ENCODE peak calls at places on chromosomes 6 and 20, in nine cellular contexts. J, I, M, R, L, E, H, B and T are unnamed samples. For H3K4me1, the result is how much of the 10 kb centered on the place peaks cover.

GRCh38 chr20:57398231-57398821 is 7.1 kb downstream of the RBM38 start:
- DNase-seq in J (peak), I (no peak), M (peak), R (no peak), L (no peak), E (no peak), H (no peak), B (no peak), T (no peak)

GRCh38 chr6:100468966-100469859 is 4.5 kb upstream of the SIM1 start:
- DNase-seq in J (no peak), I (no peak), M (no peak), R (no peak), L (no peak), E (no peak), H (no peak), B (no peak), T (no peak)

GRCh38 chr6:1390805-1391511 is 1.6 kb downstream of the FOXF2 start:
- DNase-seq in J (no peak), I (no peak), M (no peak), R (no peak), L (no peak), E (no peak), H (no peak), B (peak), T (no peak)

GRCh38 chr20:63133481-63134091 is 82.3 kb downstream of the YTHDF1 start:
- DNase-seq in J (no peak), I (no peak), M (no peak), R (no peak), L (no peak), E (peak), H (no peak), B (peak), T (no peak)

GRCh38 chr20:1934578-1935573 is 39.7 kb downstream of the SIRPA start:
- DNase-seq in J (no peak), I (no peak), M (no peak), R (no peak), L (peak), E (peak), H (no peak), B (peak), T (peak)

GRCh38 chr6:150813319-150813992 is 52.0 kb upstream of the MTHFD1L start:
- DNase-seq in J (no peak), I (peak), M (no peak), R (peak), L (no peak), E (no peak), H (no peak), B (no peak), T (no peak)

GRCh38 chr20:49969946-49970345 is 12.8 kb upstream of the SNAI1 start:
- DNase-seq in J (no peak), I (peak), M (no peak), R (peak), L (no peak), E (no peak), H (no peak), B (no peak), T (no peak)

GRCh38 chr6:112286010-112286409 is 31.6 kb upstream of the LAMA4 start:
- DNase-seq in J (peak), I (no peak), M (no peak), R (no peak), L (no peak), E (no peak), H (no peak), B (no peak), T (no peak)

GRCh38 chr20:53088786-53089185 is 116.6 kb downstream of the TSHZ2 start:
- DNase-seq in J (no peak), I (no peak), M (no peak), R (no peak), L (no peak), E (peak), H (no peak), B (no peak), T (no peak)

DNA sequence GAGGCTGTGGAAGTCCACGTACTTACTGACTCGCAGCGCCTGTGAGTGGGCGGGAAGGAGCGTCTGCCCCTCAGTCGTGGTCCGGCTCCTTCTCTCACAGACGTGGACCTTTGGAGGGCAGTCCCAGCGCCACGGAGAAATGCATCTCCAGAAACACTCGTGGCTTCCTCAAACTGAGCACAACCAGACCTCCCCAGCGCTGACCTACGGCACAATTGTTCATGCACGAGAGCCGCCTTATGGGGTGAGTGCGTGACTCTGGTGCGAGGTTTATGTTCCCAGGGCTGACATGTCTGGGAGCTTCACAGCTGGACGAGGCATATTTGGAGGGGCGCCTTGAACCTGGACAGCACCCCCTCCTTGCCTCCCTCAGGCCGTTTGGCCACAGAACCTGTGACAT is 29.7 kb downstream of the FRMD1 start:
- DNase-seq in J (no peak), I (no peak), M (no peak), R (no peak), L (no peak), E (no peak), H (no peak), B (no peak), T (no peak)
- TF ChIP-seq CTCF in J (no peak), I (no peak), M (no peak), R (no peak), L (no peak), E (no peak), H (no peak), B (no peak), T (no peak)

GRCh38 chr20:59858425-59858824 is 75.0 kb downstream of the SYCP2 start:
- DNase-seq in J (no peak), I (no peak), M (no peak), R (no peak), L (no peak), E (no peak), H (no peak), B (no peak), T (no peak)
- H3K4me1 ChIP-seq in J (under half), I (under half), M (under half), R (under half), L (under half), E (under half), H (under half), B (under half), T (under half)

GRCh38 chr6:102746941-102747340 is 1353.4 kb downstream of the GRIK2 start:
- DNase-seq in J (no peak), I (no peak), M (no peak), R (no peak), L (no peak), E (no peak), H (no peak), B (no peak), T (no peak)

DNA sequence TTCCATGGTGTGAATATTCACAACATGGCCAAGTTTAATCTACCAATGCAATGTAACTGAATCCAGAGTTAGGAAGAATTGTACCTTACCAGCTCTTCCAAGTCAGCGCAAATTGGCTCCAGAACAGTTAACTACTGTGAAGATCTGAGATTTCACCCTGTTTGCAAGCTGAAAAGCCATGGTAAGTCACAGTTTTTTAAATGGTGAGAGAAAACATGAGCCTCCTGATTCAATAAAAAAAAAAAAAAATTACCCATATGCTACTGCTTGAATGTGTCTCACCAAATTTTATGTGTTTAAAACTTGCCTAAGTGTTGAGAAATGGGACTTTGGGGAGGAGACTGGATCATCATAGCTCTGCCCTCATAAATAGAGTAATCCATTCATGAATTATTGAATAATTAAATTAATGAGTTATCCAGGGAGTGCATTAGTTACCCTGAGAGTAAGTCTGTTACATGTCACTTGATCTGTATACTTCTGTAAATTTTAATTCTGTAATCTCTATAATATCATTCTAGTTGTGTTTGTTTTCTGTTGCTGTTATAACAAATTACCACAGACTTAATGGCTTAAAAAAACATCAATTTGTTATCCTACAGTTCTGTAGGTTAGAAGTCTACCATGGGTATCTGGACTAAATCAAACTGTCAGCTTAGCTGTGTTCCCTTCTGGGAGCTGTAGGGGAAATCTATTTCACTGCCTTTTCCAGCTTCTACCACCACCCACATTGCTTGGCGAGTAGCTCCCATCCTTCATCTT is 1355.9 kb downstream of the GRIK2 start:
- DNase-seq in J (no peak), I (no peak), M (no peak), R (no peak), L (no peak), E (no peak), H (no peak), B (no peak), T (no peak)
- TF ChIP-seq CTCF in J (no peak), I (no peak), M (no peak), R (no peak), L (no peak), E (no peak), H (no peak), B (no peak), T (no peak)

DNA sequence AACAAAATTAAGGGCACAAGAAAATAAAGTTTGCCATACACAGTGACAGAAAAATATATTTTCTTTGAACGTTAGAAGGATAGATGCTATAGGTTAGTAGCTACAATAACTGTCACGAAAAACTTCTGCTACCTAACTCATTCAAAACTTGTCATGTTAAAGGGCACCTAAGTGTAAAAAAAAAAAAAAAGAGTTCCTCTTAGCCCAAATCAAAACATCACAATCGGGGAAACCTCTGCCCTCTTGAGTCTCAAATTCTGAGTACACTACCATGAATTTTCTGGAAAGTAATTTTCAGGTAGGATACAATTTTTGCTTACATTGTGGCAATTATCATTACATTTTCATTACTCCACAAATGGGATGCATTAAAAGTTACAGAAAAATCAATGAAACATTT is 5.7 kb downstream of the ATXN1 start:
- DNase-seq in J (no peak), I (no peak), M (no peak), R (no peak), L (no peak), E (no peak), H (no peak), B (no peak), T (no peak)
- H3K4me1 ChIP-seq in J (under half), I (half or more), M (under half), R (half or more), L (under half), E (under half), H (half or more), B (half or more), T (under half)